ENCODE peak calls at places on chromosomes 11 and 22, in six cellular contexts. W, Y, C, T, U and E are unnamed samples. For H3K27me3, the result is how much of the 10 kb centered on the place peaks cover.

GRCh38 chr11:44700009-44700408 is 26.8 kb upstream of the TSPAN18 start:
- DNase-seq in W (no peak), Y (no peak), C (no peak), T (no peak), U (no peak), E (no peak)

GRCh38 chr11:117664897-117665296 is 132.1 kb downstream of the DSCAML1 start:
- DNase-seq in W (peak), Y (no peak), C (no peak), T (no peak), U (no peak), E (no peak)

GRCh38 chr11:31240340-31240904 is 129.1 kb downstream of the DCDC1 start:
- DNase-seq in W (peak), Y (no peak), C (no peak), T (peak), U (peak), E (no peak)

GRCh38 chr22:47019012-47019790 is 256.8 kb downstream of the TBC1D22A start:
- DNase-seq in W (no peak), Y (peak), C (no peak), T (no peak), U (no peak), E (no peak)

GRCh38 chr11:8787372-8787771 is 104.8 kb downstream of the RPL27A start:
- DNase-seq in W (no peak), Y (no peak), C (no peak), T (no peak), U (no peak), E (no peak)

GRCh38 chr11:45097721-45098493 is 48.5 kb upstream of the PRDM11 start:
- DNase-seq in W (peak), Y (peak), C (peak), T (peak), U (peak), E (no peak)

GRCh38 chr11:128890543-128891409 is at the start of gene KCNJ5:
- DNase-seq in W (peak), Y (peak), C (no peak), T (no peak), U (no peak), E (no peak)

GRCh38 chr11:911031-911889 is 650 bp upstream of the CHID1 start:
- DNase-seq in W (peak), Y (peak), C (no peak), T (peak), U (peak), E (no peak)

GRCh38 chr22:43002198-43002577 is 12.8 kb downstream of the PACSIN2 start:
- DNase-seq in W (no peak), Y (no peak), C (no peak), T (no peak), U (no peak), E (no peak)

GRCh38 chr11:110621826-110622225 is 90.4 kb downstream of the ARHGAP20 start:
- DNase-seq in W (no peak), Y (no peak), C (no peak), T (no peak), U (no peak), E (no peak)

GRCh38 chr11:75330279-75330678 is 21.2 kb downstream of the ARRB1 start:
- DNase-seq in W (no peak), Y (no peak), C (no peak), T (no peak), U (no peak), E (no peak)

GRCh38 chr22:22110548-22111266 is 128.1 kb upstream of the TOP3B start:
- DNase-seq in W (peak), Y (no peak), C (no peak), T (no peak), U (peak), E (no peak)

GRCh38 chr11:58567889-58568512 is 7.7 kb downstream of the LPXN start:
- DNase-seq in W (peak), Y (peak), C (peak), T (peak), U (peak), E (peak)

GRCh38 chr11:113316251-113316650 is 1.9 kb downstream of the TTC12 start:
- DNase-seq in W (no peak), Y (no peak), C (no peak), T (no peak), U (no peak), E (no peak)

GRCh38 chr11:121466063-121466794 is 13.5 kb upstream of the SORL1-AS1 start:
- DNase-seq in W (peak), Y (peak), C (peak), T (peak), U (no peak), E (peak)

GRCh38 chr22:36741204-36741793 is 34.6 kb downstream of the IFT27 start:
- DNase-seq in W (peak), Y (no peak), C (no peak), T (no peak), U (no peak), E (no peak)

GRCh38 chr11:131145806-131146205 is 224.6 kb upstream of the NTM start:
- DNase-seq in W (no peak), Y (no peak), C (no peak), T (no peak), U (no peak), E (no peak)

GRCh38 chr11:77580712-77581337 is 8.9 kb upstream of the AQP11 start:
- DNase-seq in W (peak), Y (no peak), C (no peak), T (no peak), U (no peak), E (no peak)

GRCh38 chr11:32297629-32298028 is 137.7 kb downstream of the WT1 start:
- DNase-seq in W (peak), Y (no peak), C (no peak), T (no peak), U (peak), E (no peak)

GRCh38 chr11:20387262-20388095 is at the start of gene PRMT3:
- DNase-seq in W (peak), Y (peak), C (peak), T (peak), U (peak), E (peak)

GRCh38 chr11:128029219-128029722 is 558.1 kb downstream of the ETS1 start:
- DNase-seq in W (no peak), Y (no peak), C (no peak), T (no peak), U (no peak), E (no peak)

GRCh38 chr11:116148645-116149044 is 624.1 kb downstream of the BUD13 start:
- DNase-seq in W (no peak), Y (no peak), C (no peak), T (no peak), U (no peak), E (no peak)

GRCh38 chr22:37270928-37271650 is 11.2 kb upstream of the CYTH4 start:
- DNase-seq in W (no peak), Y (no peak), C (no peak), T (no peak), U (peak), E (no peak)

GRCh38 chr22:28882545-28882877 is 861 bp upstream of the ZNRF3 start:
- DNase-seq in W (no peak), Y (no peak), C (no peak), T (no peak), U (peak), E (no peak)

GRCh38 chr11:134374171-134374570 is 37.9 kb downstream of the B3GAT1 start:
- DNase-seq in W (no peak), Y (no peak), C (no peak), T (no peak), U (no peak), E (no peak)

GRCh38 chr11:14519692-14520085 is 497 bp downstream of the PSMA1 start:
- DNase-seq in W (no peak), Y (no peak), C (no peak), T (no peak), U (peak), E (no peak)

GRCh38 chr11:43852057-43852636 is 28.5 kb upstream of the ALKBH3 start:
- DNase-seq in W (peak), Y (peak), C (peak), T (peak), U (peak), E (peak)

GRCh38 chr11:81278986-81279385 is 1454.7 kb downstream of the FAM181B start:
- DNase-seq in W (peak), Y (no peak), C (no peak), T (no peak), U (no peak), E (no peak)

GRCh38 chr22:45686004-45686403 is 14.4 kb downstream of the ATXN10 start:
- DNase-seq in W (no peak), Y (no peak), C (no peak), T (no peak), U (no peak), E (no peak)

GRCh38 chr22:18035740-18036139 is 11.4 kb upstream of the MICAL3 start:
- DNase-seq in W (no peak), Y (no peak), C (no peak), T (no peak), U (no peak), E (no peak)

GRCh38 chr11:66344550-66345315 is at the start of gene BRMS1:
- DNase-seq in W (peak), Y (peak), C (peak), T (peak), U (peak), E (peak)
- TF ChIP-seq CTCF in W (peak), Y (peak), C (no peak), T (no peak), U (no peak), E (no peak)

GRCh38 chr22:49771266-49772065 is 56.2 kb downstream of the BRD1 start:
- DNase-seq in W (no peak), Y (no peak), C (no peak), T (no peak), U (no peak), E (no peak)
- H3K4me3 ChIP-seq in W (no peak), Y (no peak), C (no peak), T (no peak), U (no peak), E (no peak)

DNA sequence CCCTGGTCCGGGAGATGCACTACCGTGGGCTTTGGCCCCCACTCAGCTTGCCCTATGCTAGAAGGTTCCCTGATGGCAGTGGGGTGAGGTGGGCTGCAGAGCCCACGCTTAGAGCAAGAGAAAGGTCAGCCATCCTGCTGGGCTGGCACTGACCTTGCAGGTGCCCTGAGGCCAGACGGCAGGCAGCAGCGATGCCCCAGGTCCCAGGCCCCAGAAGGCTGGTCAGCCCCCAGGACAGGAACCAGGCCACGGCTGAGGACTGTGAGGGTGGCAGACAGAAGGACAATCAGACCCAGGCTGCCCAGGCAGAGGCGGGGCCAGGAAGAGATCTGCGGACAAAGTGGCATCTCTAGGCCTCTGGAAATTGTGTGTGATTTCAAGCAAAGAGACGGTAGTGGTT is 231.7 kb downstream of the CTTN start:
- DNase-seq in W (no peak), Y (no peak), C (no peak), T (no peak), U (no peak), E (no peak)
- H3K27me3 ChIP-seq in W (under half), Y (under half), C (under half), T (under half), U (under half), E (under half)

DNA sequence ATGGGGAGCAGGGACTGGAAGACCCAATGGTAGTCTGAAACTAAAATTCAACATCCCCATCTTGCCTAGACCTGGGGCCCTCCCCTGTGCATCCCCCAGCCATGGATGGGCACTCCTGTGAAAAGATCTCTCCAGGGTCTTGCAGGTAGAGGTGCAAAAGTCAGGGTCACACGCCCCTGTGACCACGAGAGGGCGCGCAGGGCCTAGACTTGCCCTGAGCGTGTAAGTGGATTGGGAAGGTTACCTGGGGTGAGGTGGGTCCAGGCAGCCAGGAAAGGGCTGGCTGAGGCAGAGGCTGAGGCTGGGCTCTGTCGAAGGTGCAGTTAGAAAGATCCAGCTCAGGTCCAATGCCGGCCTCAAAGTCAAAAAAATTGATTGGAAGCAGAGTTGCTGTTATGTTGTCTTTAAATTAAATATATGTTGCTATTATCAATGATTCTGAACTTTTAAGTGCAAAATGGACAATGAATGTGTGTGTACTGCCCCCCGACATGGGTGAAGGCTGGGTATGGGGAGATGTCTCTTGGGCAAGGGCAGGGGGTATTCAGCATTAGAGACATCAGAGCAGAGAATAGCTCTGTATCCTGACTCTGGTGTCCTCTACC is 4.8 kb upstream of the POU2F3 start:
- DNase-seq in W (peak), Y (peak), C (peak), T (peak), U (peak), E (peak)
- TF ChIP-seq CTCF in W (peak), Y (peak), C (peak), T (peak), U (peak), E (peak)

GRCh38 chr11:57473208-57473930 is 13.0 kb downstream of the RTN4RL2 start:
- DNase-seq in W (no peak), Y (no peak), C (no peak), T (no peak), U (peak), E (no peak)

GRCh38 chr11:57475191-57475590 is 14.9 kb downstream of the RTN4RL2 start:
- DNase-seq in W (no peak), Y (no peak), C (no peak), T (no peak), U (no peak), E (no peak)

GRCh38 chr11:57475671-57476222 is 15.4 kb downstream of the RTN4RL2 start:
- DNase-seq in W (no peak), Y (no peak), C (no peak), T (no peak), U (no peak), E (no peak)

GRCh38 chr11:57474751-57475115 is 14.4 kb downstream of the RTN4RL2 start:
- DNase-seq in W (no peak), Y (no peak), C (no peak), T (no peak), U (no peak), E (no peak)

GRCh38 chr11:57474017-57474750 is 13.9 kb downstream of the RTN4RL2 start:
- DNase-seq in W (no peak), Y (no peak), C (no peak), T (peak), U (peak), E (peak)
- H3K4me3 ChIP-seq in W (no peak), Y (no peak), C (no peak), T (peak), U (no peak), E (no peak)